ENCODE peak calls at places on chromosomes 16 and 17, in ten cellular contexts. G is heart right ventricle; Z is Calu3; Q is posterior cingulate gyrus; B is stimulated activated CD4-positive, alpha-beta T cell treated with anti-CD3 and anti-CD28 coated beads, Interleukin-4, amount 100 ng/mL, for 24 hours; Y is mammary epithelial cell; P is WTC11; E is NCI-H69; N is GM12865; T is AG10803. A is an unnamed sample.

GRCh38 chr17:36926226-36926625 is 11.0 kb upstream of the LHX1 start:
- DNase-seq in Q (no peak), G (no peak), Z (no peak), Y (no peak), P (no peak), B (no peak), T (no peak), N (no peak), E (no peak), A (no peak)

GRCh38 chr16:6643083-6643686 is 689.5 kb upstream of the RBFOX1 start:
- DNase-seq in T (peak), P (peak), Z (peak), E (peak), N (peak), Y (peak), G (peak), Q (peak), B (peak), A (peak)

GRCh38 chr16:71501562-71501961 is 12.4 kb upstream of the ZNF19 start:
- DNase-seq in T (no peak), Z (peak), B (no peak), G (no peak), Y (no peak), N (peak), Q (no peak), E (peak), P (no peak), A (no peak)

GRCh38 chr16:25553711-25554436 is 137.9 kb upstream of the HS3ST4 start:
- DNase-seq in Y (peak), N (peak), B (no peak), T (peak), E (no peak), G (no peak), Z (no peak), P (no peak), Q (no peak), A (no peak)

GRCh38 chr16:17744903-17745581 is 274.3 kb upstream of the XYLT1 start:
- DNase-seq in G (no peak), N (no peak), Y (no peak), T (no peak), B (no peak), Q (no peak), Z (no peak), E (no peak), P (peak), A (no peak)

GRCh38 chr17:58006563-58006923 is 503 bp downstream of the SRSF1 start:
- DNase-seq in E (peak), Z (peak), N (peak), Y (peak), P (peak), Q (peak), T (peak), B (peak), G (peak), A (peak)

GRCh38 chr16:66274335-66275110 is 92.0 kb upstream of the CDH5 start:
- DNase-seq in B (no peak), G (no peak), T (peak), Q (no peak), Z (no peak), N (peak), P (no peak), Y (peak), E (peak), A (no peak)

GRCh38 chr16:66168777-66169176 is 197.7 kb upstream of the CDH5 start:
- DNase-seq in P (no peak), T (no peak), Z (no peak), Y (no peak), B (no peak), N (no peak), Q (no peak), E (no peak), G (no peak), A (no peak)

GRCh38 chr16:87845807-87846619 is 23.3 kb downstream of the SLC7A5 start:
- DNase-seq in B (no peak), E (no peak), P (no peak), N (no peak), G (no peak), T (no peak), Y (no peak), Q (no peak), Z (no peak), A (no peak)

GRCh38 chr17:63701477-63702222 is 1.7 kb upstream of the LIMD2 start:
- DNase-seq in E (peak), Z (no peak), B (peak), T (no peak), Q (no peak), N (peak), Y (no peak), P (no peak), G (no peak), A (no peak)

GRCh38 chr17:4672726-4673125 is 31.2 kb downstream of the PELP1 start:
- DNase-seq in N (no peak), Q (no peak), B (no peak), Y (no peak), T (no peak), P (no peak), Z (no peak), E (no peak), G (no peak), A (no peak)

GRCh38 chr17:74165811-74166365 is 37.6 kb upstream of the RPL38 start:
- DNase-seq in Y (no peak), Q (no peak), N (no peak), P (no peak), B (no peak), E (no peak), T (no peak), Z (no peak), G (no peak), A (no peak)

GRCh38 chr16:181668-182021 is 1.4 kb downstream of the HBQ1 start:
- DNase-seq in Q (no peak), E (peak), Z (no peak), P (no peak), Y (peak), G (no peak), T (peak), N (no peak), B (no peak), A (no peak)

GRCh38 chr16:88333645-88334516 is 48.9 kb upstream of the ZNF469 start:
- DNase-seq in Z (no peak), B (no peak), P (no peak), Q (no peak), T (no peak), N (no peak), E (no peak), G (no peak), Y (no peak), A (no peak)

A was measured in occipital lobe.